ENCODE peak calls at places on chromosomes 3 and 15, in six cellular contexts. F, X, I, Q, C and R are unnamed samples.

GRCh38 chr15:55402707-55403106 is 5.5 kb downstream of the CCPG1 start:
- DNase-seq in F (no peak), X (no peak), I (no peak), Q (no peak), C (no peak), R (no peak)

GRCh38 chr3:141305436-141305835 is 62.9 kb upstream of the ZBTB38 start:
- DNase-seq in F (no peak), X (no peak), I (no peak), Q (peak), C (no peak), R (no peak)

GRCh38 chr3:125292015-125292414 is 79.5 kb upstream of the SLC12A8 start:
- DNase-seq in F (no peak), X (no peak), I (no peak), Q (no peak), C (no peak), R (no peak)

GRCh38 chr15:90266061-90266431 is 574 bp downstream of the NGRN start:
- DNase-seq in F (peak), X (peak), I (no peak), Q (no peak), C (peak), R (peak)

GRCh38 chr3:195077611-195078540 is 193.1 kb downstream of the XXYLT1 start:
- DNase-seq in F (peak), X (no peak), I (no peak), Q (no peak), C (no peak), R (no peak)

GRCh38 chr3:194129581-194130133 is 6.3 kb upstream of the HES1 start:
- DNase-seq in F (no peak), X (no peak), I (no peak), Q (no peak), C (no peak), R (no peak)

GRCh38 chr3:14290631-14291385 is 111.6 kb upstream of the SLC6A6 start:
- DNase-seq in F (no peak), X (no peak), I (no peak), Q (peak), C (no peak), R (no peak)

GRCh38 chr3:8458711-8459110 is 42.9 kb upstream of the LMCD1 start:
- DNase-seq in F (no peak), X (no peak), I (no peak), Q (peak), C (no peak), R (no peak)

GRCh38 chr15:50590288-50590687 is 43.8 kb upstream of the USP50 start:
- DNase-seq in F (no peak), X (no peak), I (no peak), Q (no peak), C (no peak), R (no peak)

GRCh38 chr15:37698679-37699078 is 235.8 kb upstream of the TMCO5A start:
- DNase-seq in F (no peak), X (no peak), I (no peak), Q (no peak), C (no peak), R (no peak)